ENCODE peak calls at places on chromosomes 4 and X, in nine cellular contexts. One of them, this sample, is unnamed.

GRCh38 chr4:52096048-52096447 is 44.9 kb downstream of the SPATA18 start:
- DNase-seq in NCI-H2081: no peak
- DNase-seq in HepG2: no peak
- DNase-seq in RPMI8226: no peak
- DNase-seq in NCI-H1092 treated with DMSO at 0.1 percent for 48 hours: no peak
- DNase-seq in mammary epithelial cell: peak
- DNase-seq in activated T-helper 1 cell treated with Interleukin-2 at 50 U/mL for 16 hours: no peak
- DNase-seq in Calu3: no peak
- DNase-seq in nucleus accumbens: no peak
- DNase-seq in this sample: no peak

GRCh38 chrX:78063687-78064086 is 40.4 kb upstream of the PGK1 start:
- DNase-seq in NCI-H2081: no peak
- DNase-seq in HepG2: no peak
- DNase-seq in RPMI8226: no peak
- DNase-seq in NCI-H1092 treated with DMSO at 0.1 percent for 48 hours: no peak
- DNase-seq in mammary epithelial cell: no peak
- DNase-seq in activated T-helper 1 cell treated with Interleukin-2 at 50 U/mL for 16 hours: no peak
- DNase-seq in Calu3: no peak
- DNase-seq in nucleus accumbens: no peak
- DNase-seq in this sample: no peak

GRCh38 chrX:119790977-119791436 is 423 bp downstream of the RPL39 start:
- DNase-seq in NCI-H2081: peak
- DNase-seq in HepG2: peak
- DNase-seq in RPMI8226: peak
- DNase-seq in NCI-H1092 treated with DMSO at 0.1 percent for 48 hours: peak
- DNase-seq in mammary epithelial cell: peak
- DNase-seq in activated T-helper 1 cell treated with Interleukin-2 at 50 U/mL for 16 hours: no peak
- DNase-seq in Calu3: peak
- DNase-seq in nucleus accumbens: no peak
- DNase-seq in this sample: peak

GRCh38 chrX:136275553-136275952 is 24.4 kb upstream of the MAP7D3 start:
- DNase-seq in NCI-H2081: no peak
- DNase-seq in HepG2: peak
- DNase-seq in RPMI8226: no peak
- DNase-seq in NCI-H1092 treated with DMSO at 0.1 percent for 48 hours: no peak
- DNase-seq in mammary epithelial cell: no peak
- DNase-seq in activated T-helper 1 cell treated with Interleukin-2 at 50 U/mL for 16 hours: no peak
- DNase-seq in Calu3: no peak
- DNase-seq in nucleus accumbens: no peak
- DNase-seq in this sample: no peak

GRCh38 chr4:173722075-173722474 is 192.0 kb upstream of the HAND2 start:
- DNase-seq in NCI-H2081: no peak
- DNase-seq in HepG2: no peak
- DNase-seq in RPMI8226: no peak
- DNase-seq in NCI-H1092 treated with DMSO at 0.1 percent for 48 hours: no peak
- DNase-seq in mammary epithelial cell: no peak
- DNase-seq in activated T-helper 1 cell treated with Interleukin-2 at 50 U/mL for 16 hours: no peak
- DNase-seq in Calu3: no peak
- DNase-seq in nucleus accumbens: no peak
- DNase-seq in this sample: no peak

GRCh38 chr4:109472343-109472761 is 38.7 kb downstream of the SEC24B start:
- DNase-seq in NCI-H2081: no peak
- DNase-seq in HepG2: no peak
- DNase-seq in RPMI8226: no peak
- DNase-seq in NCI-H1092 treated with DMSO at 0.1 percent for 48 hours: no peak
- DNase-seq in mammary epithelial cell: peak
- DNase-seq in activated T-helper 1 cell treated with Interleukin-2 at 50 U/mL for 16 hours: no peak
- DNase-seq in Calu3: no peak
- DNase-seq in nucleus accumbens: no peak
- DNase-seq in this sample: peak

GRCh38 chrX:20362268-20363002 is 95.7 kb upstream of the RPS6KA3 start:
- DNase-seq in NCI-H2081: peak
- DNase-seq in HepG2: peak
- DNase-seq in RPMI8226: no peak
- DNase-seq in NCI-H1092 treated with DMSO at 0.1 percent for 48 hours: peak
- DNase-seq in mammary epithelial cell: no peak
- DNase-seq in activated T-helper 1 cell treated with Interleukin-2 at 50 U/mL for 16 hours: no peak
- DNase-seq in Calu3: peak
- DNase-seq in nucleus accumbens: no peak
- DNase-seq in this sample: peak

GRCh38 chrX:79259073-79259689 is 108.0 kb downstream of the ITM2A start:
- DNase-seq in NCI-H2081: no peak
- DNase-seq in HepG2: no peak
- DNase-seq in RPMI8226: no peak
- DNase-seq in NCI-H1092 treated with DMSO at 0.1 percent for 48 hours: no peak
- DNase-seq in mammary epithelial cell: no peak
- DNase-seq in activated T-helper 1 cell treated with Interleukin-2 at 50 U/mL for 16 hours: peak
- DNase-seq in Calu3: no peak
- DNase-seq in nucleus accumbens: no peak
- DNase-seq in this sample: peak

GRCh38 chrX:155766321-155766720 is 114.8 kb upstream of the VAMP7 start:
- DNase-seq in NCI-H2081: no peak
- DNase-seq in HepG2: no peak
- DNase-seq in RPMI8226: no peak
- DNase-seq in NCI-H1092 treated with DMSO at 0.1 percent for 48 hours: no peak
- DNase-seq in mammary epithelial cell: no peak
- DNase-seq in activated T-helper 1 cell treated with Interleukin-2 at 50 U/mL for 16 hours: no peak
- DNase-seq in Calu3: no peak
- DNase-seq in nucleus accumbens: no peak
- DNase-seq in this sample: no peak

GRCh38 chr4:40728341-40728740 is 21.4 kb upstream of the NSUN7 start:
- DNase-seq in NCI-H2081: no peak
- DNase-seq in HepG2: peak
- DNase-seq in RPMI8226: no peak
- DNase-seq in NCI-H1092 treated with DMSO at 0.1 percent for 48 hours: no peak
- DNase-seq in mammary epithelial cell: no peak
- DNase-seq in activated T-helper 1 cell treated with Interleukin-2 at 50 U/mL for 16 hours: no peak
- DNase-seq in Calu3: no peak
- DNase-seq in nucleus accumbens: no peak
- DNase-seq in this sample: no peak

GRCh38 chrX:120790118-120790517 is 85.5 kb downstream of the CT47B1 start:
- DNase-seq in NCI-H2081: peak
- DNase-seq in HepG2: peak
- DNase-seq in RPMI8226: peak
- DNase-seq in NCI-H1092 treated with DMSO at 0.1 percent for 48 hours: peak
- DNase-seq in mammary epithelial cell: peak
- DNase-seq in activated T-helper 1 cell treated with Interleukin-2 at 50 U/mL for 16 hours: no peak
- DNase-seq in Calu3: peak
- DNase-seq in nucleus accumbens: no peak
- DNase-seq in this sample: peak

GRCh38 chrX:120125444-120125843 is 9.7 kb upstream of the RHOXF1 start:
- DNase-seq in NCI-H2081: no peak
- DNase-seq in HepG2: no peak
- DNase-seq in RPMI8226: peak
- DNase-seq in NCI-H1092 treated with DMSO at 0.1 percent for 48 hours: no peak
- DNase-seq in mammary epithelial cell: no peak
- DNase-seq in activated T-helper 1 cell treated with Interleukin-2 at 50 U/mL for 16 hours: no peak
- DNase-seq in Calu3: no peak
- DNase-seq in nucleus accumbens: no peak
- DNase-seq in this sample: no peak

GRCh38 chrX:107738768-107739167 is 36.8 kb downstream of the TSC22D3 start:
- DNase-seq in NCI-H2081: no peak
- DNase-seq in HepG2: no peak
- DNase-seq in RPMI8226: no peak
- DNase-seq in NCI-H1092 treated with DMSO at 0.1 percent for 48 hours: no peak
- DNase-seq in mammary epithelial cell: no peak
- DNase-seq in activated T-helper 1 cell treated with Interleukin-2 at 50 U/mL for 16 hours: no peak
- DNase-seq in Calu3: no peak
- DNase-seq in nucleus accumbens: peak
- DNase-seq in this sample: no peak

GRCh38 chr4:151184523-151185458 is 85.4 kb downstream of the RPS3A start:
- DNase-seq in NCI-H2081: peak
- DNase-seq in HepG2: peak
- DNase-seq in RPMI8226: no peak
- DNase-seq in NCI-H1092 treated with DMSO at 0.1 percent for 48 hours: peak
- DNase-seq in mammary epithelial cell: peak
- DNase-seq in activated T-helper 1 cell treated with Interleukin-2 at 50 U/mL for 16 hours: no peak
- DNase-seq in Calu3: peak
- DNase-seq in nucleus accumbens: no peak
- DNase-seq in this sample: no peak

GRCh38 chrX:30892591-30892990 is 3.5 kb upstream of the TAB3 start:
- DNase-seq in NCI-H2081: no peak
- DNase-seq in HepG2: no peak
- DNase-seq in RPMI8226: no peak
- DNase-seq in NCI-H1092 treated with DMSO at 0.1 percent for 48 hours: no peak
- DNase-seq in mammary epithelial cell: peak
- DNase-seq in activated T-helper 1 cell treated with Interleukin-2 at 50 U/mL for 16 hours: no peak
- DNase-seq in Calu3: peak
- DNase-seq in nucleus accumbens: no peak
- DNase-seq in this sample: no peak

GRCh38 chrX:90617710-90618325 is 696.1 kb downstream of the TGIF2LX start:
- DNase-seq in NCI-H2081: no peak
- DNase-seq in HepG2: no peak
- DNase-seq in RPMI8226: no peak
- DNase-seq in NCI-H1092 treated with DMSO at 0.1 percent for 48 hours: no peak
- DNase-seq in mammary epithelial cell: no peak
- DNase-seq in activated T-helper 1 cell treated with Interleukin-2 at 50 U/mL for 16 hours: no peak
- DNase-seq in Calu3: no peak
- DNase-seq in nucleus accumbens: no peak
- DNase-seq in this sample: no peak

GRCh38 chrX:81174286-81174685 is 27.4 kb downstream of the HMGN5 start:
- DNase-seq in NCI-H2081: no peak
- DNase-seq in HepG2: peak
- DNase-seq in RPMI8226: no peak
- DNase-seq in NCI-H1092 treated with DMSO at 0.1 percent for 48 hours: peak
- DNase-seq in mammary epithelial cell: peak
- DNase-seq in activated T-helper 1 cell treated with Interleukin-2 at 50 U/mL for 16 hours: no peak
- DNase-seq in Calu3: no peak
- DNase-seq in nucleus accumbens: no peak
- DNase-seq in this sample: peak

GRCh38 chr4:61408163-61408562 is 208.0 kb downstream of the ADGRL3 start:
- DNase-seq in NCI-H2081: no peak
- DNase-seq in HepG2: no peak
- DNase-seq in RPMI8226: no peak
- DNase-seq in NCI-H1092 treated with DMSO at 0.1 percent for 48 hours: no peak
- DNase-seq in mammary epithelial cell: no peak
- DNase-seq in activated T-helper 1 cell treated with Interleukin-2 at 50 U/mL for 16 hours: no peak
- DNase-seq in Calu3: no peak
- DNase-seq in nucleus accumbens: no peak
- DNase-seq in this sample: no peak

GRCh38 chr4:2962614-2963184 is 507 bp downstream of the NOP14 start:
- DNase-seq in NCI-H2081: peak
- DNase-seq in HepG2: peak
- DNase-seq in RPMI8226: peak
- DNase-seq in NCI-H1092 treated with DMSO at 0.1 percent for 48 hours: peak
- DNase-seq in mammary epithelial cell: no peak
- DNase-seq in activated T-helper 1 cell treated with Interleukin-2 at 50 U/mL for 16 hours: no peak
- DNase-seq in Calu3: peak
- DNase-seq in nucleus accumbens: no peak
- DNase-seq in this sample: no peak

GRCh38 chrX:7948483-7948882 is 21.3 kb upstream of the PNPLA4 start:
- DNase-seq in NCI-H2081: no peak
- DNase-seq in HepG2: no peak
- DNase-seq in RPMI8226: no peak
- DNase-seq in NCI-H1092 treated with DMSO at 0.1 percent for 48 hours: no peak
- DNase-seq in mammary epithelial cell: no peak
- DNase-seq in activated T-helper 1 cell treated with Interleukin-2 at 50 U/mL for 16 hours: no peak
- DNase-seq in Calu3: no peak
- DNase-seq in nucleus accumbens: no peak
- DNase-seq in this sample: no peak

GRCh38 chrX:1455948-1456280 is 3.2 kb upstream of the ASMTL start:
- DNase-seq in NCI-H2081: no peak
- DNase-seq in HepG2: no peak
- DNase-seq in RPMI8226: no peak
- DNase-seq in NCI-H1092 treated with DMSO at 0.1 percent for 48 hours: no peak
- DNase-seq in mammary epithelial cell: no peak
- DNase-seq in activated T-helper 1 cell treated with Interleukin-2 at 50 U/mL for 16 hours: no peak
- DNase-seq in Calu3: no peak
- DNase-seq in nucleus accumbens: no peak
- DNase-seq in this sample: no peak

GRCh38 chr4:75892508-75892907 is 9.7 kb downstream of the PPEF2 start:
- DNase-seq in NCI-H2081: no peak
- DNase-seq in HepG2: no peak
- DNase-seq in RPMI8226: peak
- DNase-seq in NCI-H1092 treated with DMSO at 0.1 percent for 48 hours: no peak
- DNase-seq in mammary epithelial cell: peak
- DNase-seq in activated T-helper 1 cell treated with Interleukin-2 at 50 U/mL for 16 hours: no peak
- DNase-seq in Calu3: peak
- DNase-seq in nucleus accumbens: no peak
- DNase-seq in this sample: no peak

GRCh38 chr4:17613761-17614415 is 553 bp upstream of the MED28 start:
- DNase-seq in NCI-H2081: no peak
- DNase-seq in HepG2: peak
- DNase-seq in RPMI8226: peak
- DNase-seq in NCI-H1092 treated with DMSO at 0.1 percent for 48 hours: no peak
- DNase-seq in mammary epithelial cell: peak
- DNase-seq in activated T-helper 1 cell treated with Interleukin-2 at 50 U/mL for 16 hours: peak
- DNase-seq in Calu3: peak
- DNase-seq in nucleus accumbens: no peak
- DNase-seq in this sample: no peak

This sample was measured in KBM-7.